ENCODE peak calls at places on chromosomes 11 and 22, in nine cellular contexts. J is HepG2, E is dorsolateral prefrontal cortex, A is thoracic aorta, R is ovary, P is IMR-90, X is heart right ventricle, V is PC-3, W is cardiac muscle cell. D is an unnamed sample.
A peak's percentile ranks its signal among the peaks of the same experiment; 100 is the strongest.

GRCh38 chr11:12764187-12764914 is 90.1 kb downstream of the TEAD1 start:
- DNase-seq in J (no peak), E (no peak), A (no peak), R (no peak), P (no peak), X (no peak), V (no peak), W (no peak), D (no peak)

GRCh38 chr11:36213050-36213840 is 76.0 kb downstream of the COMMD9 start:
- DNase-seq in J (no peak), E (peak; percentile 84), A (no peak), R (no peak), P (no peak), X (no peak), V (no peak), W (no peak), D (no peak)

GRCh38 chr11:82653752-82654151 is 79.9 kb downstream of the FAM181B start:
- DNase-seq in J (no peak), E (no peak), A (no peak), R (no peak), P (no peak), X (no peak), V (no peak), W (no peak), D (no peak)

GRCh38 chr11:19789840-19790710 is 77.4 kb downstream of the NAV2 start:
- DNase-seq in J (no peak), E (no peak), A (no peak), R (no peak), P (peak; percentile 34), X (no peak), V (no peak), W (no peak), D (peak; percentile 84)

GRCh38 chr11:115905331-115905730 is 401.1 kb upstream of the CADM1 start:
- DNase-seq in J (no peak), E (no peak), A (no peak), R (no peak), P (peak; percentile 67), X (no peak), V (no peak), W (no peak), D (no peak)

GRCh38 chr11:71144010-71144409 is 108.4 kb downstream of the SHANK2 start:
- DNase-seq in J (no peak), E (no peak), A (no peak), R (no peak), P (no peak), X (no peak), V (no peak), W (no peak), D (no peak)

GRCh38 chr22:37817705-37818311 is 5.4 kb upstream of the GALR3 start:
- DNase-seq in J (peak; percentile 86), E (peak; percentile 90), A (no peak), R (peak; percentile 95), P (peak; percentile 68), X (peak; percentile 82), V (peak; percentile 75), W (peak; percentile 92), D (peak; percentile 89)

GRCh38 chr11:33027846-33028536 is 11.4 kb upstream of the TCP11L1 start:
- DNase-seq in J (no peak), E (no peak), A (no peak), R (no peak), P (peak; percentile 62), X (no peak), V (no peak), W (no peak), D (no peak)

GRCh38 chr22:27913162-27913741 is 5.8 kb downstream of the PITPNB start:
- DNase-seq in J (no peak), E (no peak), A (no peak), R (no peak), P (peak; percentile 29), X (peak; percentile 41), V (no peak), W (peak; percentile 83), D (no peak)

GRCh38 chr11:12719221-12719620 is 45.0 kb downstream of the TEAD1 start:
- DNase-seq in J (no peak), E (no peak), A (no peak), R (no peak), P (peak; percentile 43), X (no peak), V (no peak), W (no peak), D (no peak)

GRCh38 chr11:113373306-113373705 is 14.3 kb upstream of the ANKK1 start:
- DNase-seq in J (no peak), E (no peak), A (no peak), R (no peak), P (peak; percentile 64), X (no peak), V (peak; percentile 74), W (no peak), D (no peak)

GRCh38 chr11:89175796-89176195 is 1.9 kb upstream of the TYR start:
- DNase-seq in J (no peak), E (no peak), A (no peak), R (no peak), P (no peak), X (no peak), V (no peak), W (no peak), D (no peak)

GRCh38 chr11:88175004-88175706 is at the start of gene RAB38:
- DNase-seq in J (no peak), E (no peak), A (no peak), R (peak; percentile 43), P (peak; percentile 21), X (peak; percentile 8), V (no peak), W (peak; percentile 65), D (peak; percentile 56)

DNA sequence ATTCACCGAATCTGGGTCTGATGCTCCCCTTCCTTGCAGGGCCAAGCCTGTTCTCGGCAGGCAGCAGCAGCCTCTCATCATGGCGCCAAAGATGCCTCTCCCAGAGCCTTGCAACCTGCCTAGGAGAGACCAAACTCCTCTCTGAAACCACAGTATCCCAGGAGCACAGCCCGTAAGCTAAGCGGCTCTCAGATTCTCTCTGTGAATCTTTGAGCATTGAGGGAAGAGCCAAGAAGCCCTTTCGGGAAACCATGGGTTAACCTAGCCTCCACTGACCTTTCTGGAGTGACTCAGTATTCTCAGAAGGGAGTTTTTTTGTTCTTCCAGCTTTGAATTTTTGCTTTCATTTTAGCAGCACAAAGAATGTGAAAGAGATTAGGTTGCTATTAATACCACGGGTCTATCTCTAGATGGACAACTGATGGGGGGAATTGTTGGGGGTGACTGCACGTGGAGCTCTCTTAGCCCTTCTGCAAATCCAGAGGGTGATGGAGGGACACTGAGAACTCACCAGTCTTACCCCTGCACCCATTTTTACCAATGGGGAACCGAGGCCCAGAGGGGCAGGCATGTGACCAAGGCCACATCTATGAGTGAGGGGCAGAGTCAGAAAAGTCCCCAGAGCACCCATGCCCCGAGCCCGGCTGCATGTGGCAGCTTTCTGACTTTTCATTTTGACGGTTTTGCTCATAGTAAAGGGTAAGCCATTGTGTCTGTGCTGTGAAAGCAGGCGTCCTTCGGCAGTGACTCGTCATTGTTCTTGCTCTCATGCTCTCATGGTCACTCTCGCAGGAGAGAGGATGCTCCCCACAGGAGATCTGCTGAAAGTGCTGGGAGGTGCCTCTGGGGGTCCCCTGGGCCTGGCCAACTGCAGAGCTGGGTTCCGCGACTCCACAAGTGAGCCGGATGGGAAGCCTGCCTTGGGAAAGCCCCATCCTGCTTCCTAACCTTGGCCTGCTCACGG is 36.0 kb downstream of the IRAG1 start:
- DNase-seq in J (no peak), E (no peak), A (no peak), R (peak; percentile 42), P (peak; percentile 82), X (no peak), V (peak; percentile 21), W (no peak), D (no peak)
- H3K4me3 ChIP-seq in J (no peak overlapping the region), E (no peak overlapping the region), A (peak overlapping the region; percentile 14), R (no peak overlapping the region), P (no peak overlapping the region), X (no peak overlapping the region), V (no peak overlapping the region), W (no peak overlapping the region), D (no peak overlapping the region)

GRCh38 chr11:103542851-103543250 is 433.6 kb downstream of the DYNC2H1 start:
- DNase-seq in J (no peak), E (no peak), A (no peak), R (no peak), P (no peak), X (no peak), V (no peak), W (no peak), D (no peak)

GRCh38 chr11:103541186-103541795 is 432.1 kb downstream of the DYNC2H1 start:
- DNase-seq in J (no peak), E (no peak), A (no peak), R (no peak), P (no peak), X (no peak), V (no peak), W (no peak), D (no peak)

GRCh38 chr11:103545551-103545950 is 436.3 kb downstream of the DYNC2H1 start:
- DNase-seq in J (no peak), E (no peak), A (no peak), R (no peak), P (no peak), X (no peak), V (no peak), W (no peak), D (no peak)

GRCh38 chr11:103544874-103545273 is 435.6 kb downstream of the DYNC2H1 start:
- DNase-seq in J (no peak), E (no peak), A (no peak), R (no peak), P (no peak), X (no peak), V (no peak), W (no peak), D (no peak)

GRCh38 chr11:103543456-103543855 is 434.2 kb downstream of the DYNC2H1 start:
- DNase-seq in J (no peak), E (no peak), A (no peak), R (no peak), P (no peak), X (no peak), V (no peak), W (no peak), D (no peak)
- TF ChIP-seq CTCF in J (no peak), E (no peak), A (no peak), R (no peak), P (no peak), X (no peak), V (no peak), W (no peak), D (no peak)

GRCh38 chr11:35082322-35083180 is 56.4 kb upstream of the CD44 start:
- DNase-seq in J (no peak), E (no peak), A (no peak), R (no peak), P (peak; percentile 83), X (peak; percentile 53), V (peak; percentile 80), W (peak; percentile 58), D (peak; percentile 59)
- H3K27ac ChIP-seq in J (no peak overlapping the region), E (peak overlapping the region; percentile 20), A (peak overlapping the region; percentile 82), R (no peak overlapping the region), P (peak overlapping the region; percentile 60), X (no peak overlapping the region), V (peak overlapping the region; percentile 70), W (peak overlapping the region; percentile 63), D (peak overlapping the region; percentile 45)

DNA sequence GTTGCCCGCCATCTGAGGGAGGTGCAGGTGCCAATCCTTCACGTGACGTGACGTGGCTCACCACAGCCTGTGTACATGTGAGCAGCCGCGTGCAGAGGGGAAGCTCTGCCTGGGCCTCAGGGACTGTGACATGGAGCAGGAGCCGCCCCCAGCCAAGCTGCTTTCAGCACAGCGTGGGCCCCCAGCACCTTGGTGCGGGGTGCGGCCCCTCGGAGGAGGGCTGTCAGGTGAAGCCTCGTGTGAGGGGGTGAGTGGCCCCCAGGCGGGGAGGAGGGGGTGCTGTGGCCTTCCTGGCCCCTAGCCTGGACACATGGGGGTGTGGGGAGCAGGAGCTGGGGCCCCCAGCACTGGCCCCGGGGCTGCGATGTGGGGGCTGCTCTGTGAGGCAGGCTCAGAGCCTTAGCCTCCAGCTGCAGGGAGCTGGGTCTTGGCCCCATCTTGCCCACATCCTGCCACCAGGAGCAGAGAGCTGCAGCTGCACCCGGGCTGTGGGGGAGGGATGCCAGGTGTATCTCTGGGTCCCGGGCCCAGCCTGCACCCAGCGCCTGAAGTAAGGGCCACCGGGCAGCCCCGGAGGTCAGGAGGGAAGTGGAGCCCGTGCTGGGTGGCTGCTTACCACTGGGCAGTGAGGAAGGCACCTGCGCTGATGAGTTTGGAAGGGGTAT is at the start of gene ADORA2A:
- DNase-seq in J (no peak), E (no peak), A (no peak), R (no peak), P (no peak), X (no peak), V (no peak), W (no peak), D (peak; percentile 51)
- H3K4me3 ChIP-seq in J (no peak within 1 kb of the TSS), E (no peak within 1 kb of the TSS), A (no peak within 1 kb of the TSS), R (no peak within 1 kb of the TSS), P (no peak within 1 kb of the TSS), X (no peak within 1 kb of the TSS), V (no peak within 1 kb of the TSS), W (no peak within 1 kb of the TSS), D (peak within 1 kb of the TSS; percentile 26)